ENCODE peak calls at places on chromosome 7, in seven cellular contexts. A is left ventricle myocardium superior; V is activated T-helper 9 cell treated with anti-CD3 and anti-CD28 coated beads, Interleukin-2, amount 50 U/mL, for 16 hours; J is iris pigment epithelial cell; H is SHP77; S is adrenal gland; X is stimulated activated CD4-positive, alpha-beta T cell treated with anti-CD3 and anti-CD28 coated beads, Interleukin-1b, Interleukin-23, amount 100 ng/mL, for 24 hours. K is an unnamed sample.

GRCh38 chr7:48144291-48144768 is 26.9 kb upstream of the ABCA13 start:
- DNase-seq in A (no peak), V (no peak), J (no peak), H (peak), S (no peak), X (no peak), K (no peak)

GRCh38 chr7:97317575-97317974 is 200.1 kb downstream of the SDHAF3 start:
- DNase-seq in A (no peak), V (no peak), J (peak), H (no peak), S (no peak), X (no peak), K (no peak)

GRCh38 chr7:50684702-50685074 is 98.0 kb downstream of the GRB10 start:
- DNase-seq in A (no peak), V (no peak), J (no peak), H (no peak), S (no peak), X (no peak), K (no peak)

GRCh38 chr7:81013036-81013435 is 94.2 kb upstream of the SEMA3C start:
- DNase-seq in A (no peak), V (no peak), J (peak), H (no peak), S (no peak), X (no peak), K (no peak)

GRCh38 chr7:129066290-129067131 is 11.6 kb upstream of the TNPO3 start:
- DNase-seq in A (no peak), V (no peak), J (peak), H (no peak), S (peak), X (no peak), K (no peak)

GRCh38 chr7:50866343-50867047 is 83.8 kb upstream of the GRB10 start:
- DNase-seq in A (no peak), V (no peak), J (no peak), H (no peak), S (no peak), X (no peak), K (no peak)

GRCh38 chr7:149773446-149774236 is at the start of gene ZNF467:
- DNase-seq in A (peak), V (no peak), J (peak), H (no peak), S (peak), X (no peak), K (peak)

GRCh38 chr7:104643587-104644217 is 315.3 kb downstream of the LHFPL3 start:
- DNase-seq in A (no peak), V (no peak), J (peak), H (peak), S (no peak), X (no peak), K (no peak)

GRCh38 chr7:14821757-14822480 is 80.6 kb downstream of the DGKB start:
- DNase-seq in A (no peak), V (no peak), J (peak), H (no peak), S (no peak), X (no peak), K (no peak)

GRCh38 chr7:79298145-79298760 is 155.2 kb downstream of the MAGI2 start:
- DNase-seq in A (no peak), V (no peak), J (peak), H (peak), S (peak), X (no peak), K (no peak)

GRCh38 chr7:12638851-12639467 is 48.5 kb upstream of the ARL4A start:
- DNase-seq in A (no peak), V (no peak), J (peak), H (peak), S (no peak), X (no peak), K (no peak)

GRCh38 chr7:70647801-70648491 is 484.0 kb upstream of the GALNT17 start:
- DNase-seq in A (no peak), V (peak), J (peak), H (no peak), S (no peak), X (peak), K (no peak)

GRCh38 chr7:139618482-139619366 is 95.2 kb downstream of the CLEC2L start:
- DNase-seq in A (peak), V (no peak), J (no peak), H (peak), S (peak), X (peak), K (no peak)

GRCh38 chr7:11343818-11344413 is 370.2 kb downstream of the PHF14 start:
- DNase-seq in A (no peak), V (no peak), J (peak), H (peak), S (no peak), X (no peak), K (no peak)

GRCh38 chr7:134602921-134603394 is 43.7 kb upstream of the BPGM start:
- DNase-seq in A (no peak), V (no peak), J (peak), H (no peak), S (no peak), X (no peak), K (no peak)

GRCh38 chr7:47474937-47475879 is 106.7 kb downstream of the TNS3 start:
- DNase-seq in A (peak), V (no peak), J (peak), H (peak), S (peak), X (no peak), K (no peak)

GRCh38 chr7:88344956-88345832 is 38.5 kb upstream of the STEAP4 start:
- DNase-seq in A (peak), V (no peak), J (peak), H (peak), S (peak), X (no peak), K (no peak)